ENCODE peak calls at places on chromosomes 13 and 19, in eight cellular contexts. One of them, this sample, is unnamed.

GRCh38 chr13:97254809-97255208 is 32.7 kb downstream of the MBNL2 start:
- DNase-seq in ovary: no peak
- DNase-seq in putamen: no peak
- DNase-seq in nucleus accumbens: no peak
- DNase-seq in NT2/D1: no peak
- DNase-seq in activated T-helper 1 cell treated with anti-CD3 and anti-CD28 coated beads, Interleukin-12 subunit alpha, Interleukin-12 subunit beta, Interleukin-2, Interleukin-4 antibody, amounts not matched to agents 30 ng/mL and 10 ng/mL and 1 ng/mL, durations not matched to agents 14 hours and 24 hours and 36 hours: no peak
- DNase-seq in Jurkat, Clone E6-1: no peak
- DNase-seq in NCI-H345: no peak
- DNase-seq in this sample: no peak

GRCh38 chr13:111610077-111610476 is 289.6 kb downstream of the TEX29 start:
- DNase-seq in ovary: no peak
- DNase-seq in putamen: no peak
- DNase-seq in nucleus accumbens: no peak
- DNase-seq in NT2/D1: no peak
- DNase-seq in activated T-helper 1 cell treated with anti-CD3 and anti-CD28 coated beads, Interleukin-12 subunit alpha, Interleukin-12 subunit beta, Interleukin-2, Interleukin-4 antibody, amounts not matched to agents 30 ng/mL and 10 ng/mL and 1 ng/mL, durations not matched to agents 14 hours and 24 hours and 36 hours: no peak
- DNase-seq in Jurkat, Clone E6-1: peak
- DNase-seq in NCI-H345: peak
- DNase-seq in this sample: peak

GRCh38 chr19:39246951-39247669 is 1.5 kb downstream of the IFNL4 start:
- DNase-seq in ovary: no peak
- DNase-seq in putamen: no peak
- DNase-seq in nucleus accumbens: no peak
- DNase-seq in NT2/D1: no peak
- DNase-seq in activated T-helper 1 cell treated with anti-CD3 and anti-CD28 coated beads, Interleukin-12 subunit alpha, Interleukin-12 subunit beta, Interleukin-2, Interleukin-4 antibody, amounts not matched to agents 30 ng/mL and 10 ng/mL and 1 ng/mL, durations not matched to agents 14 hours and 24 hours and 36 hours: no peak
- DNase-seq in Jurkat, Clone E6-1: no peak
- DNase-seq in NCI-H345: peak
- DNase-seq in this sample: no peak

GRCh38 chr13:37481005-37481857 is 117.3 kb downstream of the POSTN start:
- DNase-seq in ovary: no peak
- DNase-seq in putamen: no peak
- DNase-seq in nucleus accumbens: no peak
- DNase-seq in NT2/D1: no peak
- DNase-seq in activated T-helper 1 cell treated with anti-CD3 and anti-CD28 coated beads, Interleukin-12 subunit alpha, Interleukin-12 subunit beta, Interleukin-2, Interleukin-4 antibody, amounts not matched to agents 30 ng/mL and 10 ng/mL and 1 ng/mL, durations not matched to agents 14 hours and 24 hours and 36 hours: no peak
- DNase-seq in Jurkat, Clone E6-1: no peak
- DNase-seq in NCI-H345: peak
- DNase-seq in this sample: peak

GRCh38 chr19:28009696-28010095 is 1203.3 kb downstream of the UQCRFS1 start:
- DNase-seq in ovary: no peak
- DNase-seq in putamen: no peak
- DNase-seq in nucleus accumbens: no peak
- DNase-seq in NT2/D1: no peak
- DNase-seq in activated T-helper 1 cell treated with anti-CD3 and anti-CD28 coated beads, Interleukin-12 subunit alpha, Interleukin-12 subunit beta, Interleukin-2, Interleukin-4 antibody, amounts not matched to agents 30 ng/mL and 10 ng/mL and 1 ng/mL, durations not matched to agents 14 hours and 24 hours and 36 hours: no peak
- DNase-seq in Jurkat, Clone E6-1: no peak
- DNase-seq in NCI-H345: no peak
- DNase-seq in this sample: no peak

GRCh38 chr13:109938255-109938936 is 152.0 kb upstream of the IRS2 start:
- DNase-seq in ovary: no peak
- DNase-seq in putamen: no peak
- DNase-seq in nucleus accumbens: no peak
- DNase-seq in NT2/D1: no peak
- DNase-seq in activated T-helper 1 cell treated with anti-CD3 and anti-CD28 coated beads, Interleukin-12 subunit alpha, Interleukin-12 subunit beta, Interleukin-2, Interleukin-4 antibody, amounts not matched to agents 30 ng/mL and 10 ng/mL and 1 ng/mL, durations not matched to agents 14 hours and 24 hours and 36 hours: no peak
- DNase-seq in Jurkat, Clone E6-1: no peak
- DNase-seq in NCI-H345: no peak
- DNase-seq in this sample: no peak

GRCh38 chr19:4744451-4745170 is 21.0 kb upstream of the DPP9 start:
- DNase-seq in ovary: peak
- DNase-seq in putamen: no peak
- DNase-seq in nucleus accumbens: no peak
- DNase-seq in NT2/D1: no peak
- DNase-seq in activated T-helper 1 cell treated with anti-CD3 and anti-CD28 coated beads, Interleukin-12 subunit alpha, Interleukin-12 subunit beta, Interleukin-2, Interleukin-4 antibody, amounts not matched to agents 30 ng/mL and 10 ng/mL and 1 ng/mL, durations not matched to agents 14 hours and 24 hours and 36 hours: no peak
- DNase-seq in Jurkat, Clone E6-1: no peak
- DNase-seq in NCI-H345: no peak
- DNase-seq in this sample: no peak

GRCh38 chr13:21060063-21060826 is 1.1 kb downstream of the LATS2 start:
- DNase-seq in ovary: peak
- DNase-seq in putamen: peak
- DNase-seq in nucleus accumbens: no peak
- DNase-seq in NT2/D1: no peak
- DNase-seq in activated T-helper 1 cell treated with anti-CD3 and anti-CD28 coated beads, Interleukin-12 subunit alpha, Interleukin-12 subunit beta, Interleukin-2, Interleukin-4 antibody, amounts not matched to agents 30 ng/mL and 10 ng/mL and 1 ng/mL, durations not matched to agents 14 hours and 24 hours and 36 hours: no peak
- DNase-seq in Jurkat, Clone E6-1: no peak
- DNase-seq in NCI-H345: no peak
- DNase-seq in this sample: no peak

This sample was measured in NCI-H748 treated with DMSO at 0.1 percent for 48 hours.